ENCODE peak calls at places on chromosomes 2 and 18, in eight cellular contexts. One of them, this sample, is unnamed.
A peak's percentile ranks its signal among the peaks of the same experiment; 100 is the strongest.

GRCh38 chr2:163692081-163692480 is 43.7 kb downstream of the FIGN start:
- DNase-seq in Peyer's patch: no peak
- DNase-seq in uterus: no peak
- DNase-seq in adrenal gland: no peak
- DNase-seq in neural progenitor cell: no peak
- DNase-seq in AG09309: no peak
- DNase-seq in AG10803: no peak
- DNase-seq in left ventricle myocardium inferior: no peak
- DNase-seq in this sample: peak; percentile 31

GRCh38 chr18:71673954-71674353 is 870.2 kb downstream of the CBLN2 start:
- DNase-seq in Peyer's patch: no peak
- DNase-seq in uterus: no peak
- DNase-seq in adrenal gland: no peak
- DNase-seq in neural progenitor cell: no peak
- DNase-seq in AG09309: no peak
- DNase-seq in AG10803: no peak
- DNase-seq in left ventricle myocardium inferior: no peak
- DNase-seq in this sample: no peak

GRCh38 chr2:128714285-128714684 is 395.6 kb upstream of the HS6ST1 start:
- DNase-seq in Peyer's patch: no peak
- DNase-seq in uterus: no peak
- DNase-seq in adrenal gland: no peak
- DNase-seq in neural progenitor cell: no peak
- DNase-seq in AG09309: no peak
- DNase-seq in AG10803: no peak
- DNase-seq in left ventricle myocardium inferior: no peak
- DNase-seq in this sample: no peak

GRCh38 chr2:198945496-198945895 is 512.2 kb downstream of the SATB2 start:
- DNase-seq in Peyer's patch: no peak
- DNase-seq in uterus: no peak
- DNase-seq in adrenal gland: no peak
- DNase-seq in neural progenitor cell: no peak
- DNase-seq in AG09309: no peak
- DNase-seq in AG10803: no peak
- DNase-seq in left ventricle myocardium inferior: no peak
- DNase-seq in this sample: no peak

GRCh38 chr18:63138469-63139340 is 180.9 kb downstream of the BCL2 start:
- DNase-seq in Peyer's patch: peak; percentile 74
- DNase-seq in uterus: no peak
- DNase-seq in adrenal gland: no peak
- DNase-seq in neural progenitor cell: peak; percentile 68
- DNase-seq in AG09309: no peak
- DNase-seq in AG10803: peak; percentile 35
- DNase-seq in left ventricle myocardium inferior: no peak
- DNase-seq in this sample: no peak

GRCh38 chr18:34738173-34738894 is 28.2 kb downstream of the DTNA start:
- DNase-seq in Peyer's patch: no peak
- DNase-seq in uterus: no peak
- DNase-seq in adrenal gland: peak; percentile 71
- DNase-seq in neural progenitor cell: peak; percentile 26
- DNase-seq in AG09309: no peak
- DNase-seq in AG10803: no peak
- DNase-seq in left ventricle myocardium inferior: peak; percentile 22
- DNase-seq in this sample: no peak

GRCh38 chr2:65281626-65282351 is 54.2 kb downstream of the ACTR2 start:
- DNase-seq in Peyer's patch: no peak
- DNase-seq in uterus: peak; percentile 58
- DNase-seq in adrenal gland: no peak
- DNase-seq in neural progenitor cell: peak; percentile 29
- DNase-seq in AG09309: no peak
- DNase-seq in AG10803: peak; percentile 66
- DNase-seq in left ventricle myocardium inferior: peak; percentile 34
- DNase-seq in this sample: peak; percentile 44

GRCh38 chr18:63207825-63208224 is 111.7 kb downstream of the BCL2 start:
- DNase-seq in Peyer's patch: no peak
- DNase-seq in uterus: no peak
- DNase-seq in adrenal gland: no peak
- DNase-seq in neural progenitor cell: no peak
- DNase-seq in AG09309: no peak
- DNase-seq in AG10803: no peak
- DNase-seq in left ventricle myocardium inferior: no peak
- DNase-seq in this sample: no peak

GRCh38 chr2:43941359-43941758 is 54.4 kb downstream of the LRPPRC start:
- DNase-seq in Peyer's patch: no peak
- DNase-seq in uterus: no peak
- DNase-seq in adrenal gland: no peak
- DNase-seq in neural progenitor cell: no peak
- DNase-seq in AG09309: no peak
- DNase-seq in AG10803: no peak
- DNase-seq in left ventricle myocardium inferior: no peak
- DNase-seq in this sample: no peak

GRCh38 chr2:186573528-186573927 is 16.3 kb upstream of the ITGAV start:
- DNase-seq in Peyer's patch: no peak
- DNase-seq in uterus: no peak
- DNase-seq in adrenal gland: no peak
- DNase-seq in neural progenitor cell: no peak
- DNase-seq in AG09309: no peak
- DNase-seq in AG10803: no peak
- DNase-seq in left ventricle myocardium inferior: no peak
- DNase-seq in this sample: no peak

GRCh38 chr2:46615555-46616487 is 136.5 kb downstream of the TMEM247 start:
- DNase-seq in Peyer's patch: peak; percentile 50
- DNase-seq in uterus: no peak
- DNase-seq in adrenal gland: no peak
- DNase-seq in neural progenitor cell: peak; percentile 64
- DNase-seq in AG09309: no peak
- DNase-seq in AG10803: no peak
- DNase-seq in left ventricle myocardium inferior: no peak
- DNase-seq in this sample: no peak

GRCh38 chr2:231674587-231675334 is 33.6 kb upstream of the PTMA start:
- DNase-seq in Peyer's patch: peak; percentile 88
- DNase-seq in uterus: peak; percentile 80
- DNase-seq in adrenal gland: peak; percentile 70
- DNase-seq in neural progenitor cell: peak; percentile 90
- DNase-seq in AG09309: no peak
- DNase-seq in AG10803: peak; percentile 53
- DNase-seq in left ventricle myocardium inferior: peak; percentile 71
- DNase-seq in this sample: peak; percentile 34

GRCh38 chr2:2775018-2775417 is 443.9 kb upstream of the MYT1L start:
- DNase-seq in Peyer's patch: no peak
- DNase-seq in uterus: no peak
- DNase-seq in adrenal gland: peak; percentile 30
- DNase-seq in neural progenitor cell: no peak
- DNase-seq in AG09309: no peak
- DNase-seq in AG10803: no peak
- DNase-seq in left ventricle myocardium inferior: no peak
- DNase-seq in this sample: no peak

GRCh38 chr2:182854405-182855105 is 11.9 kb downstream of the FRZB start:
- DNase-seq in Peyer's patch: no peak
- DNase-seq in uterus: no peak
- DNase-seq in adrenal gland: no peak
- DNase-seq in neural progenitor cell: peak; percentile 45
- DNase-seq in AG09309: no peak
- DNase-seq in AG10803: no peak
- DNase-seq in left ventricle myocardium inferior: no peak
- DNase-seq in this sample: no peak

GRCh38 chr2:111148925-111149324 is 28.2 kb downstream of the BCL2L11 start:
- DNase-seq in Peyer's patch: no peak
- DNase-seq in uterus: no peak
- DNase-seq in adrenal gland: no peak
- DNase-seq in neural progenitor cell: no peak
- DNase-seq in AG09309: no peak
- DNase-seq in AG10803: no peak
- DNase-seq in left ventricle myocardium inferior: no peak
- DNase-seq in this sample: no peak

GRCh38 chr2:111148225-111148873 is 27.6 kb downstream of the BCL2L11 start:
- DNase-seq in Peyer's patch: no peak
- DNase-seq in uterus: no peak
- DNase-seq in adrenal gland: no peak
- DNase-seq in neural progenitor cell: no peak
- DNase-seq in AG09309: no peak
- DNase-seq in AG10803: no peak
- DNase-seq in left ventricle myocardium inferior: no peak
- DNase-seq in this sample: no peak

GRCh38 chr2:111145951-111146350 is 25.2 kb downstream of the BCL2L11 start:
- DNase-seq in Peyer's patch: no peak
- DNase-seq in uterus: no peak
- DNase-seq in adrenal gland: no peak
- DNase-seq in neural progenitor cell: no peak
- DNase-seq in AG09309: no peak
- DNase-seq in AG10803: no peak
- DNase-seq in left ventricle myocardium inferior: no peak
- DNase-seq in this sample: no peak

GRCh38 chr2:111145103-111145760 is 24.5 kb downstream of the BCL2L11 start:
- DNase-seq in Peyer's patch: no peak
- DNase-seq in uterus: no peak
- DNase-seq in adrenal gland: no peak
- DNase-seq in neural progenitor cell: no peak
- DNase-seq in AG09309: no peak
- DNase-seq in AG10803: no peak
- DNase-seq in left ventricle myocardium inferior: no peak
- DNase-seq in this sample: no peak

DNA sequence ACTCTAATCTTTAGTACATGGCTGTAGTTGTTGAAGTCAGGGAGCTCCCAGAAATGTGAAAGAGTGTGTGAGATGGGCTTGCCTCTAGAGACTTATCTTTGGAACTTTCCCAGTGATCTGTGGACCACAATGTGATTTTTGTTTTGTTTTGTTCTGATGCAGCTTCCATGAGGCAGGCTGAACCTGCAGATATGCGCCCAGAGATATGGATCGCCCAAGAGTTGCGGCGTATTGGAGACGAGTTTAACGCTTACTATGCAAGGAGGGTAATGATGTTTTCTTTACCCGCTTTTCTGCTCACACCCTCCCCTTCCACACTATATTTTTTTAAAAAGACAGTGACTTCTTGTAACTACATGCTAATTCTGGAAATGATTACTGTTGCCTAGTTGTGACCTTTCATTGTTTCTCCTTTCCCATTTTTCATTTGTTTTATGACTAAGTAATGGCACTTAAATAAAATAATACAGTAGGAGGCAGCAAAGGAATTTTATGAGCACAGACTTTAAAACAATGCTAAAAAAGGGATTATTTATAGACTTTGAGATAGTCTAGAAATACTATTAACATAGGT is 29.3 kb downstream of the BCL2L11 start:
- DNase-seq in Peyer's patch: no peak
- DNase-seq in uterus: no peak
- DNase-seq in adrenal gland: no peak
- DNase-seq in neural progenitor cell: no peak
- DNase-seq in AG09309: no peak
- DNase-seq in AG10803: no peak
- DNase-seq in left ventricle myocardium inferior: no peak
- DNase-seq in this sample: no peak
- TF ChIP-seq CTCF in Peyer's patch: no peak
- TF ChIP-seq CTCF in uterus: no peak
- TF ChIP-seq CTCF in adrenal gland: no peak
- TF ChIP-seq CTCF in neural progenitor cell: no peak
- TF ChIP-seq CTCF in AG09309: no peak
- TF ChIP-seq CTCF in AG10803: no peak
- TF ChIP-seq CTCF in left ventricle myocardium inferior: no peak
- TF ChIP-seq CTCF in this sample: no peak

DNA sequence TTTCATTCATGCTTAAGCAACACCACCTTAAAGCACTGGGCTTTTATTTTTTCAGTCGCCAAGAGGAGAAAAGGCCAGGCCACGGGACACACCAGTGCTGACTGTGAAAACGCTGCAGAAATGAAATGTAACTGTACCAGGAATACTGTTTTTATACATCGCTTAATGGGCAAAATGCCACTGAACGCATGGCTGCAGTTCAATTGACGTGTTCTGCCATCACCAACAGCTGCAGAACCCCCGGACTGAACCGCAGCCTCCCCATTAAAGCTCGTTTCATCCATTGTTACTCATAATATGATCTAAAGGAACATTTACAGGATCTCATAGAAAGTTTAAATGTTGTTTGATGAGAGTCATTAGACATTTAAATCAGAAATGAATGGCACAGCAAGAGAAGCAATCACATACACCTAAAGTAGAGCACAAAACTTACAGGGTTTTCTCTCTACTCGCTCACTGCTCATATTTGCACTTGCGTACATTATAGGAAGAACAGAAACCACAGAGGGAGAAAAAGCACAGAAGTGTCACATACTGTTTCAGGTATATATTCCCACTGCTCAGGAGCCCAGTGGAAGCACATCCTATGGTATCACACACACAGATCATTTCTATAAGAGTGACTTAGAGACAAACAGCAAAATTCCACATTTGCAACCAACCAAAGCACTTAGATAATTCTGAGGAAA is 35.3 kb downstream of the TCF4 start:
- DNase-seq in Peyer's patch: no peak
- DNase-seq in uterus: no peak
- DNase-seq in adrenal gland: no peak
- DNase-seq in neural progenitor cell: no peak
- DNase-seq in AG09309: peak; percentile 45
- DNase-seq in AG10803: no peak
- DNase-seq in left ventricle myocardium inferior: no peak
- DNase-seq in this sample: no peak
- H3K4me3 ChIP-seq in Peyer's patch: no peak overlapping the region
- H3K4me3 ChIP-seq in uterus: no peak overlapping the region
- H3K4me3 ChIP-seq in adrenal gland: no peak overlapping the region
- H3K4me3 ChIP-seq in neural progenitor cell: no peak overlapping the region
- H3K4me3 ChIP-seq in AG09309: no peak overlapping the region
- H3K4me3 ChIP-seq in AG10803: no peak overlapping the region
- H3K4me3 ChIP-seq in left ventricle myocardium inferior: no peak overlapping the region
- H3K4me3 ChIP-seq in this sample: no peak overlapping the region

DNA sequence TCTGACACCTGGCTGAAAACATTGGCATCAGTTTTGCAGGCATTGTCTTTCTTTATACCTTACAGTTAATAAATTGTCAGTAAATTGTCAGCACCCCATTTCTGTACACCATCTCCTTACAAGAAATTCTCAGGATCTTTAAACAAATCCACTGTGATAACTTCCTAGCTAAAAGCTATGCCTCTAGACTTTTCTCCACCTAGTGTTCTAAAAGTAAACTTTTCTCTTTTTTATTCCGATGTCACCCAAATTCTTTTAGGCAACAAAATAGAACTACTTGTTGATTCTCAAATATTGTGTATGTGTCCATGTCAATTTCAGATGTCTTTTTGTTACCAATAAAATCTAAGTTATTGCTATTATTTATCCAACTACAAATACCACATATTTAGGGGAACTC is 617.4 kb upstream of the NRXN1 start:
- DNase-seq in Peyer's patch: no peak
- DNase-seq in uterus: no peak
- DNase-seq in adrenal gland: no peak
- DNase-seq in neural progenitor cell: no peak
- DNase-seq in AG09309: no peak
- DNase-seq in AG10803: no peak
- DNase-seq in left ventricle myocardium inferior: no peak
- DNase-seq in this sample: no peak
- TF ChIP-seq CTCF in Peyer's patch: no peak
- TF ChIP-seq CTCF in uterus: no peak
- TF ChIP-seq CTCF in adrenal gland: no peak
- TF ChIP-seq CTCF in neural progenitor cell: peak; percentile 23
- TF ChIP-seq CTCF in AG09309: no peak
- TF ChIP-seq CTCF in AG10803: no peak
- TF ChIP-seq CTCF in left ventricle myocardium inferior: no peak
- TF ChIP-seq CTCF in this sample: no peak

GRCh38 chr2:177394622-177395021 is 2.0 kb downstream of the AGPS start:
- DNase-seq in Peyer's patch: no peak
- DNase-seq in uterus: no peak
- DNase-seq in adrenal gland: no peak
- DNase-seq in neural progenitor cell: no peak
- DNase-seq in AG09309: no peak
- DNase-seq in AG10803: no peak
- DNase-seq in left ventricle myocardium inferior: no peak
- DNase-seq in this sample: no peak
- H3K4me3 ChIP-seq in Peyer's patch: no peak overlapping the region
- H3K4me3 ChIP-seq in uterus: no peak overlapping the region
- H3K4me3 ChIP-seq in adrenal gland: no peak overlapping the region
- H3K4me3 ChIP-seq in neural progenitor cell: no peak overlapping the region
- H3K4me3 ChIP-seq in AG09309: no peak overlapping the region
- H3K4me3 ChIP-seq in AG10803: no peak overlapping the region
- H3K4me3 ChIP-seq in left ventricle myocardium inferior: no peak overlapping the region
- H3K4me3 ChIP-seq in this sample: no peak overlapping the region